ENCODE peak calls at places on chromosomes 12 and 14, in six cellular contexts. F is uterus, J is sigmoid colon, T is mucosa of descending colon, M is WERI-Rb-1, B is OCI-LY7. D is an unnamed sample.

GRCh38 chr12:132046561-132046960 is 96.8 kb downstream of the EP400 start:
- DNase-seq in M (no peak), F (peak), J (peak), T (no peak), B (no peak), D (peak)

GRCh38 chr14:93984070-93984469 is 7.7 kb upstream of the ASB2 start:
- DNase-seq in F (no peak), J (no peak), B (no peak), T (no peak), M (no peak), D (no peak)

GRCh38 chr12:88624911-88625310 is 44.6 kb upstream of the KITLG start:
- DNase-seq in T (no peak), M (no peak), J (no peak), F (no peak), B (no peak), D (no peak)

GRCh38 chr12:45184145-45184958 is 31.5 kb upstream of the ANO6 start:
- DNase-seq in T (no peak), J (no peak), F (no peak), B (no peak), M (no peak), D (no peak)

GRCh38 chr14:106442857-106443256 is 916.5 kb downstream of the TMEM121 start:
- DNase-seq in J (no peak), B (peak), T (no peak), M (no peak), F (no peak), D (no peak)

GRCh38 chr12:41795066-41795465 is 349.6 kb downstream of the GXYLT1 start:
- DNase-seq in B (no peak), T (no peak), F (no peak), M (no peak), J (no peak), D (no peak)

GRCh38 chr12:89244536-89244935 is 107.8 kb downstream of the DUSP6 start:
- DNase-seq in B (peak), F (no peak), J (no peak), T (no peak), M (no peak), D (no peak)

GRCh38 chr12:51348116-51348515 is 1.6 kb upstream of the CELA1 start:
- DNase-seq in F (no peak), M (no peak), B (no peak), T (no peak), J (no peak), D (no peak)

GRCh38 chr14:31059152-31059924 is 33.2 kb upstream of the STRN3 start:
- DNase-seq in M (peak), F (peak), J (no peak), T (peak), B (no peak), D (no peak)

GRCh38 chr12:85627584-85627983 is 208.6 kb downstream of the RASSF9 start:
- DNase-seq in B (no peak), J (no peak), F (no peak), T (no peak), M (no peak), D (peak)

GRCh38 chr14:68664225-68664681 is 128.6 kb downstream of the ZFP36L1 start:
- DNase-seq in M (no peak), J (no peak), B (no peak), T (no peak), F (peak), D (no peak)

GRCh38 chr12:14952295-14952995 is 9.0 kb downstream of the ARHGDIB start:
- DNase-seq in M (no peak), T (no peak), B (peak), J (no peak), F (peak), D (peak)
- H3K4me3 ChIP-seq in M (no peak), T (no peak), B (peak), J (no peak), F (no peak), D (no peak)

GRCh38 chr14:66613344-66613743 is 105.4 kb downstream of the GPHN start:
- DNase-seq in B (no peak), T (no peak), J (no peak), M (no peak), F (no peak), D (no peak)

GRCh38 chr14:66606826-66607225 is 98.9 kb downstream of the GPHN start:
- DNase-seq in J (no peak), M (no peak), B (no peak), F (no peak), T (no peak), D (no peak)

DNA sequence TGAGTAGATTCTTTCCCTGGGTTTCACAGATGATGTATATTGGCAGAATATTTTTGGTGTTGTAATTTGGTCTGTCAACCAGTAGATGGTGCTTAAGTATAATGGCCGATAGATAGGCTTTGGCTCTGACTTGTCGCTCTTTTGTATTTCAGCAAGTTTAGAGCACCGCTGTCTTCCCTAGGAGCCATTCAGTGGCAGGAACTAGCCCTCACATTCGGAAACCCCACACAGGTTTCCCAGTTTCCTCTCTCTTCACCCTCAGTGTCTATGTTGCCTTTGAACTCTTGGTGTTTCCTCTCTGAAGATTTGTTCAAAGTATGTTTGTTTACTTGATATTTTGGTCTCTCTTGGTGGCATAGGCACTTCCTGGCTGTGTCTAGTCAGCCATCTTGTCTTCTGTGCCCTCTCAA is 102.2 kb downstream of the GPHN start:
- DNase-seq in B (peak), J (no peak), F (no peak), M (no peak), T (no peak), D (no peak)
- TF ChIP-seq CTCF in B (peak), J (no peak), F (no peak), M (peak), T (no peak), D (peak)

GRCh38 chr14:104579507-104579906 is at the start of gene C14orf180:
- DNase-seq in M (no peak), T (peak), F (no peak), J (no peak), B (no peak), D (no peak)
- H3K4me3 ChIP-seq in M (no peak), T (no peak), F (no peak), J (no peak), B (no peak), D (no peak)

GRCh38 chr12:109741286-109741969 is 27.8 kb downstream of the FAM222A start:
- DNase-seq in B (no peak), M (peak), J (peak), F (peak), T (no peak), D (no peak)

GRCh38 chr12:109740694-109741245 is 27.1 kb downstream of the FAM222A start:
- DNase-seq in F (peak), T (no peak), B (no peak), J (peak), M (peak), D (no peak)

GRCh38 chr12:109738209-109738608 is 24.6 kb downstream of the FAM222A start:
- DNase-seq in M (peak), B (no peak), T (no peak), J (peak), F (peak), D (no peak)

GRCh38 chr12:109738878-109739665 is 25.4 kb downstream of the FAM222A start:
- DNase-seq in T (no peak), B (no peak), F (peak), J (peak), M (peak), D (no peak)

GRCh38 chr12:109739747-109740693 is 26.4 kb downstream of the FAM222A start:
- DNase-seq in M (peak), T (no peak), J (peak), B (peak), F (peak), D (no peak)
- TF ChIP-seq CTCF in M (peak), T (no peak), J (no peak), B (peak), F (no peak), D (peak)

GRCh38 chr12:120235369-120236123 is 30.0 kb downstream of the PXN start:
- DNase-seq in M (no peak), F (no peak), T (no peak), B (peak), J (no peak), D (no peak)
- H3K4me3 ChIP-seq in M (no peak), F (no peak), T (no peak), B (no peak), J (peak), D (no peak)

DNA sequence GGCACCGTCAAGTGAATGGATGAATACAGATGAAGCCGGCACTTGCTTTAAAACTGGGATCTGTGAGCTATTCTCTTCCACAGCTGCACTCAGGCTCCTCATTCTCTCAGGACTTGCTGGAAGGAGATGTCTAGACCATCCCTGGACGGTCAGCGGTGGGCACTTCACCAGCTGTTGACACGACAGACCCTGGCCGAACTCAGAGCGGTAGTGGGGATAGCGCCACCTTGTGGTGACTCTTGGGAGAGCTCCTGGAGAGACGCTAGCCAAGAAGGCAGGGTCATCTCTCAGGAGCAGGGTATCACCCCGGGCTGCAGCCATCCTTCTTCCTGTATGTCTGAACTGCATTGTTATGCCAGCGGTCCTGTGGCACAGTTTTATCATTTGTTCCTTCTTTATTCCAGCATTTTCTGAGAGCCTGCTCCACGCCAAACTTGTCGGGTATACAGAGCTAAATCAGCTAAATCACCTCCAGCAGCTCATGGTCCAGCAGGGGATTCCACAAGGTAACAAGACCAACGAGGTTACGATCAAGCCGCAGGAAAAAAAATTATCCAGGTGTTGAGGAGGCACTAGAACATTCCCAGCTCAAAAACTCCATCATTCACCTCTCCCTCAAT is 10.0 kb downstream of the WNT1 start:
- DNase-seq in T (peak), B (peak), F (no peak), M (peak), J (no peak), D (no peak)
- TF ChIP-seq CTCF in T (peak), B (peak), F (peak), M (peak), J (peak), D (peak)

D was measured in HFF-Myc.